ENCODE peak calls at places on chromosomes 6 and 20, in five cellular contexts. N, D, P, S and L are unnamed samples.

GRCh38 chr20:64084209-64085152 is at the start of gene LKAAEAR1:
- DNase-seq in N (no peak), D (no peak), P (no peak), S (no peak), L (no peak)

GRCh38 chr6:73523434-73524123 is 2.7 kb upstream of the EEF1A1 start:
- DNase-seq in N (peak), D (peak), P (peak), S (peak), L (peak)

GRCh38 chr20:44970243-44970757 is 4.0 kb downstream of the STK4 start:
- DNase-seq in N (no peak), D (no peak), P (no peak), S (no peak), L (no peak)

GRCh38 chr6:30930506-30930905 is 1.5 kb downstream of the SFTA2 start:
- DNase-seq in N (no peak), D (no peak), P (no peak), S (no peak), L (no peak)

GRCh38 chr6:159979136-159979874 is 10.4 kb downstream of the IGF2R start:
- DNase-seq in N (no peak), D (no peak), P (peak), S (peak), L (no peak)

GRCh38 chr6:106158816-106159215 is 72.7 kb downstream of the PRDM1 start:
- DNase-seq in N (no peak), D (no peak), P (no peak), S (no peak), L (no peak)

GRCh38 chr6:43475506-43475905 is 1.9 kb upstream of the TJAP1 start:
- DNase-seq in N (no peak), D (no peak), P (no peak), S (no peak), L (no peak)

GRCh38 chr20:3889489-3890409 is 562 bp downstream of the PANK2 start:
- DNase-seq in N (peak), D (no peak), P (peak), S (peak), L (no peak)

GRCh38 chr20:51125774-51126173 is 102.9 kb upstream of the KCNG1 start:
- DNase-seq in N (peak), D (no peak), P (no peak), S (no peak), L (no peak)

GRCh38 chr6:169858935-169859351 is 107.5 kb downstream of the ERMARD start:
- DNase-seq in N (peak), D (no peak), P (no peak), S (peak), L (peak)

GRCh38 chr20:12824353-12824752 is 184.4 kb upstream of the SPTLC3 start:
- DNase-seq in N (no peak), D (no peak), P (no peak), S (no peak), L (no peak)

GRCh38 chr6:128129679-128130078 is 228.8 kb upstream of the THEMIS start:
- DNase-seq in N (no peak), D (no peak), P (no peak), S (no peak), L (no peak)

GRCh38 chr20:2756056-2756611 is 44.3 kb downstream of the CPXM1 start:
- DNase-seq in N (peak), D (peak), P (peak), S (no peak), L (no peak)

GRCh38 chr6:41184761-41185160 is 16.2 kb downstream of the TREML2 start:
- DNase-seq in N (no peak), D (no peak), P (no peak), S (no peak), L (no peak)

GRCh38 chr20:46246527-46246926 is 61.8 kb downstream of the CDH22 start:
- DNase-seq in N (no peak), D (no peak), P (no peak), S (no peak), L (no peak)

GRCh38 chr6:104599821-104600658 is 259.7 kb downstream of the HACE1 start:
- DNase-seq in N (no peak), D (no peak), P (no peak), S (no peak), L (no peak)

DNA sequence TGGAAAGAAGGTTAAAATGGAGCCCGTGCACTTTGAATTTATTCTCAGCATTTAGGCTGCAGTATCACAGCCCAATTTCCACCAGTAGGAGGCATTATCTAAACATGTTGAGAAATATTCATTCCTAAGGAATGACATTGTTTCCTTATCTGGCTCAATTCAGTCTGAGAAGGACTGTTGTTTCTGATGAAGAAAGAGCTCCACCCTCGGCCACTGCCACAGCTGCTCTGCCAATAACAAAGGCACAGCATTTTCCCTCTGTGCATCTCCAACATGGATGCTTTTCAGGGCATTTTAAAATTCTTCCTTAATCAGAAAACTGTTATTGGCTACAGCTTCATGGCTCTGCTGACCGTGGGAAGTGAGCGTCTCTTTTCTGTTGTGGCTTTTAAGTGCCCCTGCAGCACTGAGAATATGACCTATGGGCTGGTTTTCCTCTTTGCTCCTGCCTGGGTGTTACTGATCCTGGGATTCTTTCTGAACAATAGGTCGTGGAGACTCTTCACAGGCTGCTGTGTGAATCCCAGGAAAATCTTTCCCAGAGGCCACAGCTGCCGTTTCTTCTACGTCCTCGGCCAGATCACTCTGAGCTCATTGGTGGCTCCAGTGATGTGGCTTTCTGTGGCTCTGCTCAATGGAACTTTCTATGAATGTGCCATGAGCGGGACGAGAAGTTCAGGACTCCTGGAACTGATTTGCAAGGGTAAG is at the start of gene CALHM5:
- DNase-seq in N (no peak), D (peak), P (no peak), S (no peak), L (no peak)
- TF ChIP-seq CTCF in N (peak), D (peak), P (peak), S (peak), L (peak)

GRCh38 chr20:47352332-47353223 is 3.9 kb downstream of the ZMYND8 start:
- DNase-seq in N (no peak), D (no peak), P (no peak), S (peak), L (no peak)
- TF ChIP-seq POLR2AphosphoS5 in N (no peak), D (no peak), P (no peak), S (peak), L (peak)

GRCh38 chr6:134826889-134827737 is 122.8 kb downstream of the ALDH8A1 start:
- DNase-seq in N (peak), D (no peak), P (no peak), S (peak), L (peak)
- TF ChIP-seq CTCF in N (no peak), D (no peak), P (no peak), S (no peak), L (no peak)

GRCh38 chr6:137697267-137697938 is 169.7 kb upstream of the TNFAIP3 start:
- DNase-seq in N (no peak), D (no peak), P (peak), S (no peak), L (no peak)
- TF ChIP-seq POLR2AphosphoS5 in N (no peak), D (no peak), P (no peak), S (peak), L (no peak)

GRCh38 chr20:6525447-6526303 is 241.8 kb upstream of the BMP2 start:
- DNase-seq in N (no peak), D (no peak), P (no peak), S (no peak), L (no peak)
- TF ChIP-seq CTCF in N (no peak), D (no peak), P (no peak), S (no peak), L (no peak)

DNA sequence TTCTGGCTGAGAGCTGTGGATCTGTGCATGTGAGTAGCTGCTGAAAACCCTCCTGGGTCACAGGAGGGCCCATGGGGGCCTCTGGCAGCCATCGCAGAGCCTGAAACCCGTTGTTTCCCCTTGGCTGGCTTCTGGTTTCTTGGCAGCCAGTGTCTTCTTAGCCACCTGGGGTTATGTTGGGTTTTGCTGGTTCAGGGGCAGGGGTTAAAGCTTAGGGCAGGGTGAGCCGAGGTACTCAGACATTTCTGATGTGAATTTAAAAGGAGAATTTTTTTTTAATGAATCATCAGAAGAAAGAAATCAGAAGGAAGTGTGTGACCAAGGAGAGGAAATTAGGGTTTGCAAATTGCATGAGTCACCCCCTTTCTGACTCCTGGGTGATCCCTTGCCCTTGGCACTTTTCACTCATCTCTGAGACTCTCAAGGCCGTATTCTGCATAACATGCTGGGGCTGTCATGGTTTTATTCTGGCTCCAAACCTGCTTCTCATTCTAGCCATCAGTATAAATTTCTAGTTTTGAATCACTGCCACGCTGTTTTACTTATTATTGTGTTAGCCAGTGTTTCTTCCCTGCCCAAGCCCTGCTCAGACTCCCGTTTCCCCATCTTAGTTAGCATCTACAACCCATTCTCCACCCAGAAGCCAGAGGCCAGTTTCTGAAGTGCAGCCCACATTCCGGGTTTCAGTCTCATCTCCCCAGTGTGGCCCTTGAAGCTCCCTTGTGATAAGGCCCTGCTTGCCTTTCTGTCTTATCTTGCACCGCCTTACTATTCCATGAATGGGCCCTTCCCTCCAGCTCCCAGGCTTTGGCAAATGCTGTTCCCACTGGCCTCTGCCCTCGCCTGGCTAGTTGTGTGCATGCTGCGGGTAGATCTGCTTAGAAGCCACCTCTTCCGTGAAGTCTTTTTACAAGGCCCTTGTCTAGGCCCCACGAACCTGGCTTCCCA is 40.9 kb downstream of the TOX2 start:
- DNase-seq in N (no peak), D (peak), P (no peak), S (no peak), L (no peak)
- TF ChIP-seq POLR2AphosphoS5 in N (no peak), D (peak), P (no peak), S (peak), L (no peak)

DNA sequence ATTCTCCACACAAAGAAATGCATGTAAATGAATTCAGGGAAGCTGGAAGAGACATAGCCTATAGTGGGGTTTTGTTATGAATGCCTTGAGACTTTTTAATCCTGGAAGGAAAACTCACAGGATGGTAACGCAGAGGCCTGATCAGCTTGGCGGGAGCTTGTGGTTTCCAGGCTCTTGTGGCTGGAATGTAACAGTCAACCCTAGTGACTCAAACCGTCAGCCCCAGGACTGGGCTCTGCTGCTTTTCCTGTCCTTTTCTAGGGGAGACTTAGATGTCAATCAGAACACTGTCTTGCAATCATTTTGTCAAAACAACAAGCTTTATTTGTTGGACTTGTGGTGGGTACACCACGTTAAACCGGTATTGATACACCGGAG is 34.9 kb downstream of the KIF25 start:
- DNase-seq in N (no peak), D (no peak), P (no peak), S (no peak), L (no peak)
- TF ChIP-seq CTCF in N (no peak), D (no peak), P (no peak), S (no peak), L (no peak)

DNA sequence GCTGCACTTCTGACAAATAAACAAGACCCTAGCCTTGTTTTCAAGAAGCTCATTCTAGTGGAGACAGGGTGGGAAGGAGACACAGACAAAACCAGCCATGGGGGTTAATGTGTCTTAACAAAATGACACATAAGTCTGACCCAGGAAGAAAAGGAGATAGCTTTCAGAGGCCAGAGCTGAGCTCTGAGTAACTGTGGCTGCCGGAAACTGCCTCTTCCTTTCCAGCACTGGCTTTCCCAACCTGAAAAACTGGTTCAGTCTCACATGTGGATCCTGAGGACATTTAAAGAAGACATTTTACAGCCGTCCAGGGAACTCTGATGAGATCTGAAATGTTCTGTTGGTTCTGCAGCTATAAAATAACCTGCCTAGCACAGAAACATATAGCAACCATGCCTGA is 83.4 kb upstream of the PAX1 start:
- DNase-seq in N (no peak), D (no peak), P (no peak), S (no peak), L (peak)
- TF ChIP-seq POLR2AphosphoS5 in N (no peak), D (no peak), P (no peak), S (no peak), L (no peak)

GRCh38 chr20:61704661-61705060 is 361.0 kb downstream of the TAF4 start:
- DNase-seq in N (no peak), D (no peak), P (no peak), S (no peak), L (no peak)
- TF ChIP-seq CTCF in N (no peak), D (no peak), P (no peak), S (no peak), L (no peak)